ENCODE peak calls at places on chromosomes 1 and 21, in six cellular contexts. A is frontal cortex; D is NCI-H1694 treated with DMSO at 0.1 percent for 48 hours; N is germinal center; W is stimulated activated CD4-positive, alpha-beta T cell treated with anti-CD3 and anti-CD28 coated beads, Interleukin-15, amount 100 ng/mL, for 1 hour; E is RWPE1. J is an unnamed sample.

GRCh38 chr1:114685851-114686250 is 9.5 kb downstream of the AMPD1 start:
- DNase-seq in D (no peak), W (no peak), E (no peak), N (no peak), A (no peak), J (no peak)

GRCh38 chr1:164703971-164704411 is 145.0 kb downstream of the PBX1 start:
- DNase-seq in D (no peak), N (no peak), W (no peak), E (no peak), A (no peak), J (no peak)

GRCh38 chr1:80056179-80056578 is 1049.6 kb upstream of the ADGRL4 start:
- DNase-seq in E (peak; percentile 13), A (no peak), D (no peak), N (no peak), W (no peak), J (no peak)

GRCh38 chr1:241356187-241356518 is 852 bp downstream of the RGS7 start:
- DNase-seq in E (no peak), D (peak; percentile 17), A (no peak), N (no peak), W (no peak), J (peak; percentile 23)

GRCh38 chr21:26887241-26887640 is 42.0 kb upstream of the ADAMTS1 start:
- DNase-seq in D (no peak), N (no peak), A (no peak), E (no peak), W (no peak), J (no peak)

GRCh38 chr1:53485478-53486394 is 26.5 kb downstream of the DMRTB1 start:
- DNase-seq in A (no peak), D (peak; percentile 96), W (no peak), E (peak; percentile 78), N (peak; percentile 67), J (peak; percentile 89)

GRCh38 chr1:7616076-7616833 is 154.8 kb upstream of the VAMP3 start:
- DNase-seq in W (no peak), D (no peak), A (no peak), E (peak; percentile 49), N (peak; percentile 25), J (no peak)

GRCh38 chr1:200629876-200630514 is 9.4 kb upstream of the KIF14 start:
- DNase-seq in A (no peak), D (no peak), W (no peak), E (no peak), N (no peak), J (no peak)

GRCh38 chr1:26468911-26469310 is 3.3 kb upstream of the HMGN2 start:
- DNase-seq in W (no peak), E (no peak), N (no peak), A (no peak), D (peak; percentile 64), J (no peak)

GRCh38 chr1:119537979-119538378 is 31.0 kb downstream of the HSD3B1 start:
- DNase-seq in E (no peak), D (no peak), A (no peak), W (no peak), N (no peak), J (no peak)

GRCh38 chr1:155226910-155227260 is 18.4 kb downstream of the MTX1 start:
- DNase-seq in E (no peak), A (no peak), D (peak; percentile 81), W (no peak), N (peak; percentile 33), J (peak; percentile 36)

GRCh38 chr21:38716942-38717341 is 88.8 kb upstream of the ETS2 start:
- DNase-seq in E (no peak), D (no peak), W (no peak), A (no peak), N (no peak), J (no peak)

GRCh38 chr21:28193189-28193588 is 799.5 kb downstream of the LTN1 start:
- DNase-seq in W (no peak), E (no peak), N (no peak), D (no peak), A (no peak), J (no peak)

GRCh38 chr21:26246073-26246472 is 75.5 kb upstream of the APP start:
- DNase-seq in D (no peak), E (no peak), A (no peak), W (no peak), N (no peak), J (no peak)

GRCh38 chr1:212247179-212247721 is 38.0 kb upstream of the PPP2R5A start:
- DNase-seq in A (no peak), W (no peak), E (no peak), N (no peak), D (no peak), J (no peak)

GRCh38 chr21:45449658-45450502 is 44.9 kb downstream of the COL18A1 start:
- DNase-seq in N (no peak), D (no peak), E (no peak), W (no peak), A (no peak), J (no peak)